ENCODE peak calls at places on chromosomes 7 and 10, in seven cellular contexts. One of them, this sample, is unnamed.

GRCh38 chr10:114967071-114967470 is 29.1 kb downstream of the TRUB1 start:
- DNase-seq in K562: no peak
- DNase-seq in SK-N-SH: no peak
- DNase-seq in HCT116: no peak
- DNase-seq in H1: no peak
- DNase-seq in GM12878: no peak
- DNase-seq in HepG2: peak; percentile 7
- DNase-seq in this sample: no peak

GRCh38 chr10:131570716-131571307 is 259.3 kb upstream of the TCERG1L start:
- DNase-seq in K562: no peak
- DNase-seq in SK-N-SH: no peak
- DNase-seq in HCT116: no peak
- DNase-seq in H1: no peak
- DNase-seq in GM12878: no peak
- DNase-seq in HepG2: no peak
- DNase-seq in this sample: no peak

GRCh38 chr10:49613882-49614241 is at the start of gene CHAT:
- DNase-seq in K562: no peak
- DNase-seq in SK-N-SH: no peak
- DNase-seq in HCT116: no peak
- DNase-seq in H1: peak; percentile 51
- DNase-seq in GM12878: no peak
- DNase-seq in HepG2: no peak
- DNase-seq in this sample: no peak

GRCh38 chr10:62650411-62650810 is 154.1 kb upstream of the ADO start:
- DNase-seq in K562: no peak
- DNase-seq in SK-N-SH: no peak
- DNase-seq in HCT116: no peak
- DNase-seq in H1: no peak
- DNase-seq in GM12878: no peak
- DNase-seq in HepG2: no peak
- DNase-seq in this sample: no peak

GRCh38 chr10:117694251-117694650 is 151.7 kb downstream of the EMX2 start:
- DNase-seq in K562: no peak
- DNase-seq in SK-N-SH: no peak
- DNase-seq in HCT116: no peak
- DNase-seq in H1: no peak
- DNase-seq in GM12878: no peak
- DNase-seq in HepG2: no peak
- DNase-seq in this sample: no peak

GRCh38 chr7:134811798-134812197 is 32.4 kb downstream of the CALD1 start:
- DNase-seq in K562: no peak
- DNase-seq in SK-N-SH: no peak
- DNase-seq in HCT116: no peak
- DNase-seq in H1: no peak
- DNase-seq in GM12878: no peak
- DNase-seq in HepG2: no peak
- DNase-seq in this sample: no peak

GRCh38 chr7:46003896-46004875 is 83.1 kb upstream of the IGFBP3 start:
- DNase-seq in K562: no peak
- DNase-seq in SK-N-SH: no peak
- DNase-seq in HCT116: peak; percentile 56
- DNase-seq in H1: no peak
- DNase-seq in GM12878: no peak
- DNase-seq in HepG2: no peak
- DNase-seq in this sample: no peak

GRCh38 chr10:132577350-132578005 is 39.9 kb downstream of the INPP5A start:
- DNase-seq in K562: no peak
- DNase-seq in SK-N-SH: peak; percentile 59
- DNase-seq in HCT116: no peak
- DNase-seq in H1: no peak
- DNase-seq in GM12878: no peak
- DNase-seq in HepG2: peak; percentile 32
- DNase-seq in this sample: no peak

GRCh38 chr10:114167985-114168384 is 6.0 kb downstream of the CCDC186 start:
- DNase-seq in K562: no peak
- DNase-seq in SK-N-SH: no peak
- DNase-seq in HCT116: no peak
- DNase-seq in H1: no peak
- DNase-seq in GM12878: no peak
- DNase-seq in HepG2: no peak
- DNase-seq in this sample: no peak

GRCh38 chr7:3910041-3910440 is 609.0 kb downstream of the SDK1 start:
- DNase-seq in K562: no peak
- DNase-seq in SK-N-SH: no peak
- DNase-seq in HCT116: no peak
- DNase-seq in H1: no peak
- DNase-seq in GM12878: no peak
- DNase-seq in HepG2: no peak
- DNase-seq in this sample: no peak

GRCh38 chr10:22333667-22334282 is 11.5 kb upstream of the SPAG6 start:
- DNase-seq in K562: no peak
- DNase-seq in SK-N-SH: no peak
- DNase-seq in HCT116: no peak
- DNase-seq in H1: no peak
- DNase-seq in GM12878: no peak
- DNase-seq in HepG2: no peak
- DNase-seq in this sample: no peak

GRCh38 chr7:1106063-1106782 is 18.3 kb downstream of the GPER1 start:
- DNase-seq in K562: no peak
- DNase-seq in SK-N-SH: no peak
- DNase-seq in HCT116: no peak
- DNase-seq in H1: no peak
- DNase-seq in GM12878: no peak
- DNase-seq in HepG2: no peak
- DNase-seq in this sample: no peak

GRCh38 chr7:150341263-150342118 is at the start of gene RARRES2:
- DNase-seq in K562: peak; percentile 58
- DNase-seq in SK-N-SH: peak; percentile 85
- DNase-seq in HCT116: no peak
- DNase-seq in H1: peak; percentile 74
- DNase-seq in GM12878: no peak
- DNase-seq in HepG2: peak; percentile 49
- DNase-seq in this sample: no peak
- H3K4me3 ChIP-seq in K562: no peak within 1 kb of the TSS
- H3K4me3 ChIP-seq in SK-N-SH: no peak within 1 kb of the TSS
- H3K4me3 ChIP-seq in HCT116: no peak within 1 kb of the TSS
- H3K4me3 ChIP-seq in H1: peak within 1 kb of the TSS; percentile 85
- H3K4me3 ChIP-seq in GM12878: no peak within 1 kb of the TSS
- H3K4me3 ChIP-seq in HepG2: peak within 1 kb of the TSS; percentile 86
- H3K4me3 ChIP-seq in this sample: peak within 1 kb of the TSS; percentile 61

GRCh38 chr7:47888371-47889265 is 59.6 kb downstream of the PKD1L1 start:
- DNase-seq in K562: no peak
- DNase-seq in SK-N-SH: no peak
- DNase-seq in HCT116: no peak
- DNase-seq in H1: peak; percentile 8
- DNase-seq in GM12878: no peak
- DNase-seq in HepG2: no peak
- DNase-seq in this sample: no peak

GRCh38 chr7:47890606-47891005 is 57.7 kb downstream of the PKD1L1 start:
- DNase-seq in K562: no peak
- DNase-seq in SK-N-SH: no peak
- DNase-seq in HCT116: no peak
- DNase-seq in H1: no peak
- DNase-seq in GM12878: no peak
- DNase-seq in HepG2: no peak
- DNase-seq in this sample: no peak

GRCh38 chr7:47887016-47887640 is 61.1 kb downstream of the PKD1L1 start:
- DNase-seq in K562: no peak
- DNase-seq in SK-N-SH: no peak
- DNase-seq in HCT116: no peak
- DNase-seq in H1: peak; percentile 14
- DNase-seq in GM12878: no peak
- DNase-seq in HepG2: no peak
- DNase-seq in this sample: no peak

GRCh38 chr7:47889723-47890122 is 58.5 kb downstream of the PKD1L1 start:
- DNase-seq in K562: no peak
- DNase-seq in SK-N-SH: no peak
- DNase-seq in HCT116: no peak
- DNase-seq in H1: no peak
- DNase-seq in GM12878: no peak
- DNase-seq in HepG2: no peak
- DNase-seq in this sample: no peak

DNA sequence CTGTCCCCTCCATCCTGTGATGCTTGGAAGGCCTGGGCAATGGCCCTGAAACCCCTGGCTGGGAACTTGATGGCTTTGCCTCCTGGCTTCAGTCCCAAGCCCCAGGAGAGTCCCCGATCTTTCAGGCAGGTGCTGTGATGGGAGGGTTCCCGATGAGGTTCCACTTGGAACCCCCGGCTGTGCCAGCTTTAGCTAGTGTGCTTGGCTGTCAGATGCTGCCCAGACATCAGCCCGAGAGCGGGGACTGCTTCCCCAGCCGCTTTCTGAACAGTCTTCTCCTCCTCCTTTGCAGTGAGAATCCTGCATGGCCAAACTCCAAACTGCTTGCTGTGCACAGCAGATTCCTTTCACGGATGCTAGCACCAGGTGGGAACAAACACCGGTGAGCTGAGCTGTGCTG is 58.1 kb downstream of the PKD1L1 start:
- DNase-seq in K562: no peak
- DNase-seq in SK-N-SH: no peak
- DNase-seq in HCT116: no peak
- DNase-seq in H1: peak; percentile 31
- DNase-seq in GM12878: no peak
- DNase-seq in HepG2: no peak
- DNase-seq in this sample: no peak
- H3K9ac ChIP-seq in K562: no peak overlapping the region
- H3K9ac ChIP-seq in SK-N-SH: no peak overlapping the region
- H3K9ac ChIP-seq in HCT116: no peak overlapping the region
- H3K9ac ChIP-seq in H1: no peak overlapping the region
- H3K9ac ChIP-seq in GM12878: no peak overlapping the region
- H3K9ac ChIP-seq in HepG2: no peak overlapping the region
- H3K9ac ChIP-seq in this sample: no peak overlapping the region

GRCh38 chr10:5584895-5585516 is 60.2 kb downstream of the CALML3 start:
- DNase-seq in K562: no peak
- DNase-seq in SK-N-SH: no peak
- DNase-seq in HCT116: peak; percentile 86
- DNase-seq in H1: no peak
- DNase-seq in GM12878: peak; percentile 41
- DNase-seq in HepG2: peak; percentile 62
- DNase-seq in this sample: peak; percentile 62

GRCh38 chr10:5587151-5588079 is 62.7 kb downstream of the CALML3 start:
- DNase-seq in K562: no peak
- DNase-seq in SK-N-SH: no peak
- DNase-seq in HCT116: no peak
- DNase-seq in H1: no peak
- DNase-seq in GM12878: no peak
- DNase-seq in HepG2: no peak
- DNase-seq in this sample: no peak

GRCh38 chr10:5583525-5584175 is 58.9 kb downstream of the CALML3 start:
- DNase-seq in K562: no peak
- DNase-seq in SK-N-SH: peak; percentile 54
- DNase-seq in HCT116: no peak
- DNase-seq in H1: peak; percentile 67
- DNase-seq in GM12878: peak; percentile 37
- DNase-seq in HepG2: no peak
- DNase-seq in this sample: peak; percentile 39

GRCh38 chr10:5588080-5588453 is 63.3 kb downstream of the CALML3 start:
- DNase-seq in K562: no peak
- DNase-seq in SK-N-SH: no peak
- DNase-seq in HCT116: no peak
- DNase-seq in H1: no peak
- DNase-seq in GM12878: no peak
- DNase-seq in HepG2: no peak
- DNase-seq in this sample: no peak

GRCh38 chr10:5585517-5586222 is 60.9 kb downstream of the CALML3 start:
- DNase-seq in K562: no peak
- DNase-seq in SK-N-SH: no peak
- DNase-seq in HCT116: no peak
- DNase-seq in H1: no peak
- DNase-seq in GM12878: no peak
- DNase-seq in HepG2: peak; percentile 31
- DNase-seq in this sample: no peak
- TF ChIP-seq YY1 in K562: no peak
- TF ChIP-seq YY1 in SK-N-SH: no peak
- TF ChIP-seq YY1 in HCT116: no peak
- TF ChIP-seq YY1 in H1: no peak
- TF ChIP-seq YY1 in GM12878: no peak
- TF ChIP-seq YY1 in HepG2: no peak
- TF ChIP-seq YY1 in this sample: no peak

DNA sequence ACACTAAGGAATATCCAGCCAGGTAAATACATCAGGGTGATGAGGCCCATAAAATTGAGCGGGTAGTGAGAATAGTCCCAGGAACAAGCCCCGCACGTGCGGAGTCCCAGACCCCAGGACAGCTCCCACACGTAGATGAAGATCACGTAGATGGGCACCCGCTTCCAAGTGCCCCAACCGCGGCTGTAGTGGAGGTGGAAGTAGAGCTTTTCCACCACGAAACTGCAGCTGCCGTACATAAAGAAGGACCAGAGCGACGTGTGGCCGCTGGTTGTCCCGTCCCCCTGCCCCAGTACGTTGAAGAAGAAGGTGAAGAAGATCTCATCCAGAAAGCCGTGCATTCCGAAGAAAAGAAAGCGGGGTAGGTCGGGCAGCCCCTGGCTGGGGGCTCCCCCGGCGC is 948 bp downstream of the TMEM229A start:
- DNase-seq in K562: no peak
- DNase-seq in SK-N-SH: peak; percentile 57
- DNase-seq in HCT116: no peak
- DNase-seq in H1: no peak
- DNase-seq in GM12878: no peak
- DNase-seq in HepG2: no peak
- DNase-seq in this sample: peak; percentile 8
- H3K4me3 ChIP-seq in K562: no peak overlapping the region
- H3K4me3 ChIP-seq in SK-N-SH: peak overlapping the region; percentile 66
- H3K4me3 ChIP-seq in HCT116: no peak overlapping the region
- H3K4me3 ChIP-seq in H1: peak overlapping the region; percentile 55
- H3K4me3 ChIP-seq in GM12878: no peak overlapping the region
- H3K4me3 ChIP-seq in HepG2: no peak overlapping the region
- H3K4me3 ChIP-seq in this sample: peak overlapping the region; percentile 63

GRCh38 chr7:28958235-28958945 is at the start of gene TRIL:
- DNase-seq in K562: no peak
- DNase-seq in SK-N-SH: peak; percentile 91
- DNase-seq in HCT116: no peak
- DNase-seq in H1: peak; percentile 78
- DNase-seq in GM12878: no peak
- DNase-seq in HepG2: no peak
- DNase-seq in this sample: peak; percentile 60
- H3K9ac ChIP-seq in K562: no peak within 1 kb of the TSS
- H3K9ac ChIP-seq in SK-N-SH: no peak within 1 kb of the TSS
- H3K9ac ChIP-seq in HCT116: no peak within 1 kb of the TSS
- H3K9ac ChIP-seq in H1: no peak within 1 kb of the TSS
- H3K9ac ChIP-seq in GM12878: no peak within 1 kb of the TSS
- H3K9ac ChIP-seq in HepG2: no peak within 1 kb of the TSS
- H3K9ac ChIP-seq in this sample: peak within 1 kb of the TSS; percentile 43

GRCh38 chr10:761376-761775 is 71.9 kb upstream of the DIP2C start:
- DNase-seq in K562: no peak
- DNase-seq in SK-N-SH: no peak
- DNase-seq in HCT116: no peak
- DNase-seq in H1: no peak
- DNase-seq in GM12878: no peak
- DNase-seq in HepG2: no peak
- DNase-seq in this sample: no peak
- TF ChIP-seq YY1 in K562: no peak
- TF ChIP-seq YY1 in SK-N-SH: no peak
- TF ChIP-seq YY1 in HCT116: no peak
- TF ChIP-seq YY1 in H1: no peak
- TF ChIP-seq YY1 in GM12878: no peak
- TF ChIP-seq YY1 in HepG2: no peak
- TF ChIP-seq YY1 in this sample: no peak

GRCh38 chr7:122136639-122137253 is 7.3 kb downstream of the AASS start:
- DNase-seq in K562: no peak
- DNase-seq in SK-N-SH: no peak
- DNase-seq in HCT116: no peak
- DNase-seq in H1: no peak
- DNase-seq in GM12878: no peak
- DNase-seq in HepG2: no peak
- DNase-seq in this sample: no peak
- H3K4me3 ChIP-seq in K562: no peak overlapping the region
- H3K4me3 ChIP-seq in SK-N-SH: peak overlapping the region; percentile 29
- H3K4me3 ChIP-seq in HCT116: peak overlapping the region; percentile 29
- H3K4me3 ChIP-seq in H1: no peak overlapping the region
- H3K4me3 ChIP-seq in GM12878: no peak overlapping the region
- H3K4me3 ChIP-seq in HepG2: peak overlapping the region; percentile 17
- H3K4me3 ChIP-seq in this sample: no peak overlapping the region

This sample was measured in NT2/D1.